ENCODE peak calls at places on chromosome 17, in five cellular contexts. K, U, Z, E and M are unnamed samples.

GRCh38 chr17:16106161-16106891 is 106.7 kb downstream of the TTC19 start:
- DNase-seq in K (no peak), U (no peak), Z (no peak), E (no peak), M (no peak)

GRCh38 chr17:77449908-77450741 is 309.4 kb downstream of the SEC14L1 start:
- DNase-seq in K (peak), U (peak), Z (no peak), E (peak), M (no peak)

GRCh38 chr17:80513892-80514291 is 30.7 kb upstream of the RPTOR start:
- DNase-seq in K (peak), U (peak), Z (no peak), E (no peak), M (no peak)

GRCh38 chr17:82743344-82744219 is 8.2 kb downstream of the FN3K start:
- DNase-seq in K (no peak), U (peak), Z (no peak), E (no peak), M (no peak)

GRCh38 chr17:77126519-77126918 is 14.2 kb upstream of the SEC14L1 start:
- DNase-seq in K (no peak), U (no peak), Z (no peak), E (no peak), M (no peak)

GRCh38 chr17:57403241-57403640 is 146.9 kb downstream of the MSI2 start:
- DNase-seq in K (no peak), U (no peak), Z (no peak), E (peak), M (no peak)

GRCh38 chr17:15247891-15248529 is 17.1 kb downstream of the PMP22 start:
- DNase-seq in K (no peak), U (peak), Z (no peak), E (no peak), M (no peak)

GRCh38 chr17:39270923-39271322 is 45.2 kb upstream of the STAC2 start:
- DNase-seq in K (peak), U (peak), Z (no peak), E (no peak), M (peak)

GRCh38 chr17:28524476-28525415 is 18.6 kb downstream of the FOXN1 start:
- DNase-seq in K (peak), U (no peak), Z (no peak), E (no peak), M (no peak)

GRCh38 chr17:76791053-76791980 is 53.4 kb downstream of the MFSD11 start:
- DNase-seq in K (no peak), U (no peak), Z (no peak), E (peak), M (peak)

GRCh38 chr17:79339311-79339710 is 264.7 kb downstream of the ENGASE start:
- DNase-seq in K (no peak), U (no peak), Z (no peak), E (no peak), M (no peak)

GRCh38 chr17:65530985-65531507 is 30.4 kb downstream of the AXIN2 start:
- DNase-seq in K (no peak), U (peak), Z (no peak), E (no peak), M (no peak)

GRCh38 chr17:2125013-2125535 is 70.2 kb downstream of the HIC1 start:
- DNase-seq in K (peak), U (no peak), Z (no peak), E (no peak), M (no peak)

GRCh38 chr17:78664476-78665384 is 87.5 kb upstream of the DNAH17 start:
- DNase-seq in K (no peak), U (no peak), Z (no peak), E (no peak), M (no peak)

GRCh38 chr17:45573915-45574314 is 83.4 kb upstream of the PLEKHM1 start:
- DNase-seq in K (no peak), U (no peak), Z (no peak), E (no peak), M (no peak)